ENCODE peak calls at places on chromosome 18, in nine cellular contexts. Y is HCT116, X is astrocyte of the spinal cord, T is AG04450, R is Peyer's patch, A is Caco-2, P is adrenal gland, D is A549, B is foreskin fibroblast. C is an unnamed sample.

GRCh38 chr18:75207298-75208054 is 1.5 kb downstream of the PTGR3 start:
- DNase-seq in Y (no peak), X (peak), T (no peak), R (peak), A (no peak), P (no peak), D (no peak), B (peak), C (peak)

GRCh38 chr18:61435064-61435652 is 101.9 kb downstream of the CDH20 start:
- DNase-seq in Y (peak), X (no peak), T (no peak), R (no peak), A (peak), P (no peak), D (peak), B (no peak), C (peak)

GRCh38 chr18:44627245-44627644 is 53.4 kb upstream of the SETBP1 start:
- DNase-seq in Y (no peak), X (no peak), T (no peak), R (no peak), A (no peak), P (no peak), D (peak), B (peak), C (peak)

GRCh38 chr18:48294894-48295585 is 114.1 kb downstream of the ZBTB7C start:
- DNase-seq in Y (no peak), X (no peak), T (no peak), R (no peak), A (no peak), P (no peak), D (no peak), B (no peak), C (no peak)

GRCh38 chr18:20960735-20961134 is 150.9 kb downstream of the ROCK1 start:
- DNase-seq in Y (no peak), X (no peak), T (no peak), R (no peak), A (no peak), P (no peak), D (no peak), B (no peak), C (no peak)

GRCh38 chr18:11767935-11768334 is 78.9 kb downstream of the GNAL start:
- DNase-seq in Y (no peak), X (no peak), T (no peak), R (no peak), A (no peak), P (no peak), D (no peak), B (no peak), C (peak)

GRCh38 chr18:58661423-58661822 is 9.8 kb upstream of the MALT1 start:
- DNase-seq in Y (no peak), X (peak), T (no peak), R (no peak), A (peak), P (no peak), D (no peak), B (peak), C (no peak)

GRCh38 chr18:9066358-9066757 is 36.1 kb upstream of the NDUFV2 start:
- DNase-seq in Y (no peak), X (no peak), T (no peak), R (no peak), A (no peak), P (no peak), D (no peak), B (no peak), C (no peak)

GRCh38 chr18:22102948-22103663 is 66.3 kb upstream of the GATA6 start:
- DNase-seq in Y (no peak), X (no peak), T (no peak), R (no peak), A (peak), P (no peak), D (no peak), B (no peak), C (no peak)

GRCh38 chr18:31581498-31582197 is 10.0 kb upstream of the TTR start:
- DNase-seq in Y (no peak), X (peak), T (no peak), R (no peak), A (peak), P (peak), D (no peak), B (no peak), C (no peak)

GRCh38 chr18:62715829-62716678 is 713 bp downstream of the PHLPP1 start:
- DNase-seq in Y (peak), X (peak), T (no peak), R (peak), A (peak), P (peak), D (peak), B (peak), C (peak)

GRCh38 chr18:63155169-63155852 is 164.3 kb downstream of the BCL2 start:
- DNase-seq in Y (peak), X (no peak), T (no peak), R (peak), A (peak), P (peak), D (peak), B (no peak), C (no peak)

GRCh38 chr18:59908790-59909189 is 9.0 kb downstream of the PMAIP1 start:
- DNase-seq in Y (no peak), X (peak), T (no peak), R (no peak), A (no peak), P (no peak), D (no peak), B (no peak), C (no peak)

GRCh38 chr18:27685071-27685470 is 491.9 kb downstream of the CDH2 start:
- DNase-seq in Y (no peak), X (no peak), T (no peak), R (no peak), A (no peak), P (no peak), D (no peak), B (no peak), C (no peak)

GRCh38 chr18:23189768-23190661 is 54.7 kb downstream of the CABLES1 start:
- DNase-seq in Y (no peak), X (no peak), T (no peak), R (no peak), A (no peak), P (peak), D (no peak), B (no peak), C (no peak)

GRCh38 chr18:72160504-72161445 is 383.4 kb downstream of the CBLN2 start:
- DNase-seq in Y (no peak), X (no peak), T (no peak), R (no peak), A (no peak), P (no peak), D (no peak), B (no peak), C (no peak)

GRCh38 chr18:13217971-13218375 is 587 bp upstream of the LDLRAD4 start:
- DNase-seq in Y (no peak), X (no peak), T (no peak), R (no peak), A (peak), P (peak), D (no peak), B (no peak), C (no peak)

GRCh38 chr18:53375641-53376040 is 848.8 kb downstream of the MBD2 start:
- DNase-seq in Y (no peak), X (no peak), T (no peak), R (no peak), A (no peak), P (no peak), D (no peak), B (no peak), C (no peak)

GRCh38 chr18:11113046-11113548 is 36.3 kb downstream of the PIEZO2 start:
- DNase-seq in Y (no peak), X (no peak), T (no peak), R (no peak), A (no peak), P (no peak), D (no peak), B (no peak), C (no peak)

GRCh38 chr18:43893001-43893637 is 615.8 kb upstream of the SYT4 start:
- DNase-seq in Y (no peak), X (peak), T (peak), R (no peak), A (no peak), P (peak), D (no peak), B (peak), C (peak)

GRCh38 chr18:48580782-48581181 is 42.0 kb downstream of the CTIF start:
- DNase-seq in Y (no peak), X (no peak), T (no peak), R (no peak), A (no peak), P (no peak), D (no peak), B (no peak), C (no peak)

GRCh38 chr18:31241900-31242409 is 76.0 kb upstream of the DSG1 start:
- DNase-seq in Y (peak), X (no peak), T (no peak), R (peak), A (peak), P (no peak), D (peak), B (no peak), C (no peak)

GRCh38 chr18:63213331-63213900 is 106.2 kb downstream of the BCL2 start:
- DNase-seq in Y (no peak), X (no peak), T (no peak), R (no peak), A (no peak), P (no peak), D (no peak), B (no peak), C (no peak)

GRCh38 chr18:39647627-39648502 is 2082.3 kb upstream of the CELF4 start:
- DNase-seq in Y (peak), X (peak), T (peak), R (no peak), A (no peak), P (no peak), D (peak), B (peak), C (peak)

GRCh38 chr18:44062345-44062744 is 618.3 kb upstream of the SETBP1 start:
- DNase-seq in Y (no peak), X (no peak), T (no peak), R (no peak), A (no peak), P (no peak), D (no peak), B (no peak), C (no peak)

GRCh38 chr18:48924621-48925601 is 25.9 kb downstream of the SMAD7 start:
- DNase-seq in Y (no peak), X (no peak), T (no peak), R (peak), A (no peak), P (peak), D (no peak), B (no peak), C (no peak)

GRCh38 chr18:46555724-46556123 is 101.3 kb downstream of the LOXHD1 start:
- DNase-seq in Y (peak), X (no peak), T (no peak), R (no peak), A (peak), P (no peak), D (peak), B (no peak), C (no peak)

GRCh38 chr18:79797518-79798345 is at the start of gene KCNG2:
- DNase-seq in Y (no peak), X (no peak), T (no peak), R (no peak), A (no peak), P (no peak), D (peak), B (no peak), C (no peak)

GRCh38 chr18:23494992-23495391 is 8.3 kb upstream of the RMC1 start:
- DNase-seq in Y (no peak), X (no peak), T (no peak), R (no peak), A (no peak), P (no peak), D (no peak), B (no peak), C (no peak)

GRCh38 chr18:72672364-72673151 is 128.4 kb upstream of the CBLN2 start:
- DNase-seq in Y (no peak), X (peak), T (no peak), R (no peak), A (peak), P (no peak), D (peak), B (peak), C (peak)

GRCh38 chr18:55982992-55983391 is 395.0 kb upstream of the TCF4 start:
- DNase-seq in Y (no peak), X (no peak), T (no peak), R (no peak), A (no peak), P (no peak), D (no peak), B (no peak), C (peak)

GRCh38 chr18:55202232-55202917 is 243.1 kb upstream of the CCDC68 start:
- DNase-seq in Y (no peak), X (no peak), T (no peak), R (no peak), A (no peak), P (no peak), D (no peak), B (no peak), C (no peak)

GRCh38 chr18:59907172-59907571 is 7.4 kb downstream of the PMAIP1 start:
- DNase-seq in Y (no peak), X (no peak), T (no peak), R (no peak), A (no peak), P (no peak), D (no peak), B (no peak), C (no peak)

GRCh38 chr18:32714571-32715148 is 58.2 kb downstream of the KLHL14 start:
- DNase-seq in Y (peak), X (peak), T (peak), R (peak), A (peak), P (peak), D (peak), B (peak), C (peak)

GRCh38 chr18:905307-905947 is 756 bp downstream of the ADCYAP1 start:
- DNase-seq in Y (no peak), X (no peak), T (no peak), R (no peak), A (no peak), P (no peak), D (no peak), B (no peak), C (no peak)

GRCh38 chr18:903703-904102 is 968 bp upstream of the ADCYAP1 start:
- DNase-seq in Y (no peak), X (peak), T (peak), R (no peak), A (peak), P (peak), D (peak), B (no peak), C (no peak)

GRCh38 chr18:904135-905090 is at the start of gene ADCYAP1:
- DNase-seq in Y (no peak), X (no peak), T (no peak), R (no peak), A (no peak), P (no peak), D (peak), B (no peak), C (no peak)

GRCh38 chr18:901769-902168 is 2.9 kb upstream of the ADCYAP1 start:
- DNase-seq in Y (no peak), X (no peak), T (no peak), R (no peak), A (no peak), P (no peak), D (no peak), B (no peak), C (no peak)

GRCh38 chr18:902179-902718 is 2.4 kb upstream of the ADCYAP1 start:
- DNase-seq in Y (peak), X (no peak), T (no peak), R (no peak), A (peak), P (no peak), D (no peak), B (no peak), C (no peak)
- TF ChIP-seq CTCF in Y (peak), X (peak), T (no peak), R (no peak), A (no peak), P (no peak), D (no peak), B (peak), C (peak)

DNA sequence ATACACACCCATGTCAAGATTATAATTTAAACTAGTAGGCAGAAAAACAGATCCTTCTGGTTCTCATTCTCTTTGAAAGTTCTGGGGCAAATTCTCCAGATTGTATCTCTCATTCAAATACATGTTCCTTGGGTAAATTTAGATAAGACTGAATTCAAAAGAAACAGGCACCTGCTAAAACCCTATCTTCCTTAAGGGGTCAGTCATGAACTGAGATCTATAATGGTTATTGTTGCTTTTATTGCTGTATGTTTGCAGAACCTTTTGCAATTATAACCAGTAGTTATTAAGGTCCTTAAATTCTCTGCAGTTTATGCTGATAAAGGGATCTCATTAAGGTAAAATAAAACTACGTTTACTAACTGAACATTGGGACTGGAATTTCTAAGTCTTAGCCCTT is 83.5 kb downstream of the MYO5B start:
- DNase-seq in Y (no peak), X (no peak), T (no peak), R (no peak), A (peak), P (no peak), D (no peak), B (no peak), C (no peak)
- TF ChIP-seq CTCF in Y (peak), X (no peak), T (no peak), R (peak), A (peak), P (no peak), D (no peak), B (no peak), C (no peak)

GRCh38 chr18:68960355-68960754 is 162.5 kb downstream of the CCDC102B start:
- DNase-seq in Y (no peak), X (peak), T (no peak), R (no peak), A (no peak), P (no peak), D (no peak), B (no peak), C (no peak)
- TF ChIP-seq CTCF in Y (no peak), X (no peak), T (no peak), R (no peak), A (no peak), P (no peak), D (no peak), B (no peak), C (no peak)

GRCh38 chr18:73962251-73962650 is 185.4 kb downstream of the FBXO15 start:
- DNase-seq in Y (no peak), X (peak), T (peak), R (no peak), A (no peak), P (no peak), D (no peak), B (peak), C (peak)

GRCh38 chr18:73954267-73954666 is 193.4 kb downstream of the FBXO15 start:
- DNase-seq in Y (no peak), X (no peak), T (no peak), R (no peak), A (no peak), P (no peak), D (no peak), B (no peak), C (no peak)

GRCh38 chr18:73959341-73959740 is 188.3 kb downstream of the FBXO15 start:
- DNase-seq in Y (no peak), X (peak), T (no peak), R (no peak), A (no peak), P (no peak), D (no peak), B (peak), C (no peak)
- TF ChIP-seq CTCF in Y (no peak), X (no peak), T (no peak), R (no peak), A (no peak), P (no peak), D (no peak), B (no peak), C (no peak)

DNA sequence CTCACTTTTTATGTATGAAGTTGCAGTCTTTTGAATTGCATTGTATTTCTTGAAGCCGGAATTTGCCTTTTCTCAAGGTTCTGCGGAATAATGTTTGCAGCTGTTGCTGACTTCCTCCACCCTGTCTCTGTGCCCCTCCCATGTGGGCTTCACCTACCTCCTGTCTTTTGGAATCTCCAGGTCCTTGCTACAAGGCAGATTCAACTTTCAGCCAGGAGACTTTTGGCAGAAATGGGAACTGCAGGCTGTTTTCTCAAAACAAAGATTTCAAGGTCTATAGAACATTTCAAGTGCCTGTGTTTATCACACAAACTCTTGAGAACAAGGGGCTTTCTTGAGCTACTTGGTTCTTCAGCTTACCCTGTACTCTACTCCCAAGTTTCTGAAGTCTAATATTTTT is 25.6 kb downstream of the ZNF236 start:
- DNase-seq in Y (peak), X (no peak), T (no peak), R (no peak), A (peak), P (no peak), D (peak), B (no peak), C (no peak)
- TF ChIP-seq CTCF in Y (peak), X (peak), T (peak), R (no peak), A (no peak), P (no peak), D (no peak), B (no peak), C (peak)

GRCh38 chr18:76405280-76405679 is 89.8 kb downstream of the ZNF516 start:
- DNase-seq in Y (no peak), X (no peak), T (no peak), R (peak), A (no peak), P (no peak), D (no peak), B (no peak), C (no peak)
- TF ChIP-seq CTCF in Y (no peak), X (no peak), T (no peak), R (no peak), A (no peak), P (no peak), D (no peak), B (no peak), C (no peak)